ENCODE peak calls at places on chromosomes 4 and X, in seven cellular contexts. N is AG09319, O is tibial nerve, H is right cardiac atrium, P is activated B cell treated with CpG ODN at 0.5 μM for 24 hours, T is NCI-H2081, U is progenitor cell of endocrine pancreas. Z is an unnamed sample.

GRCh38 chr4:1245481-1246051 is 3.4 kb downstream of the CTBP1 start:
- DNase-seq in U (no peak), N (no peak), T (no peak), H (peak; percentile 51), P (peak; percentile 14), O (peak; percentile 10), Z (no peak)

GRCh38 chrX:104193485-104193884 is 27.2 kb downstream of the FAM199X start:
- DNase-seq in H (no peak), N (no peak), P (no peak), T (no peak), O (no peak), U (no peak), Z (no peak)

GRCh38 chrX:100477949-100478348 is 67.9 kb upstream of the PCDH19 start:
- DNase-seq in U (no peak), H (no peak), O (no peak), N (no peak), P (no peak), T (no peak), Z (no peak)

GRCh38 chr4:7412586-7412975 is 22.1 kb downstream of the PSAPL1 start:
- DNase-seq in O (no peak), P (no peak), U (no peak), N (no peak), H (peak; percentile 45), T (no peak), Z (no peak)

GRCh38 chrX:12921886-12922599 is 15.6 kb downstream of the TLR8 start:
- DNase-seq in H (no peak), N (no peak), P (no peak), T (no peak), U (no peak), O (no peak), Z (no peak)

GRCh38 chr4:140250989-140251552 is 97.1 kb upstream of the MAML3 start:
- DNase-seq in U (no peak), O (no peak), T (no peak), H (no peak), N (no peak), P (no peak), Z (no peak)

GRCh38 chr4:138452823-138453222 is 210.7 kb upstream of the SLC7A11 start:
- DNase-seq in N (no peak), O (no peak), H (no peak), U (no peak), P (no peak), T (no peak), Z (no peak)

GRCh38 chrX:107537815-107538214 is 88.4 kb downstream of the FRMPD3 start:
- DNase-seq in H (no peak), P (no peak), N (no peak), O (no peak), U (no peak), T (peak; percentile 8), Z (peak; percentile 5)

GRCh38 chr4:119314356-119314755 is 7.6 kb downstream of the FABP2 start:
- DNase-seq in U (no peak), H (no peak), T (peak; percentile 7), P (no peak), O (no peak), N (peak; percentile 16), Z (no peak)

GRCh38 chr4:8132947-8133705 is 25.5 kb downstream of the ABLIM2 start:
- DNase-seq in O (no peak), P (no peak), H (peak; percentile 40), N (no peak), U (no peak), T (no peak), Z (no peak)

GRCh38 chr4:10417720-10418119 is 39.5 kb downstream of the ZNF518B start:
- DNase-seq in O (no peak), P (no peak), N (peak; percentile 28), H (no peak), T (no peak), U (no peak), Z (no peak)

GRCh38 chr4:150569384-150569987 is 12.5 kb upstream of the MAB21L2 start:
- DNase-seq in U (no peak), H (no peak), N (peak; percentile 71), O (no peak), T (no peak), P (no peak), Z (no peak)

GRCh38 chr4:163550869-163551267 is 56.4 kb downstream of the TMA16 start:
- DNase-seq in U (no peak), P (no peak), H (no peak), T (no peak), O (no peak), N (no peak), Z (no peak)

GRCh38 chrX:123905334-123905733 is 45.5 kb downstream of the XIAP start:
- DNase-seq in O (no peak), P (no peak), T (no peak), H (no peak), U (no peak), N (no peak), Z (no peak)

GRCh38 chrX:137858106-137858505 is 292.2 kb downstream of the ZIC3 start:
- DNase-seq in N (no peak), H (no peak), U (no peak), T (no peak), O (no peak), P (no peak), Z (no peak)

GRCh38 chr4:17665852-17666251 is 51.4 kb downstream of the MED28 start:
- DNase-seq in O (no peak), N (no peak), H (no peak), P (no peak), U (no peak), T (no peak), Z (no peak)

GRCh38 chrX:129983575-129984131 is 1.2 kb downstream of the BCORL1 start:
- DNase-seq in N (no peak), T (no peak), U (peak; percentile 28), P (peak; percentile 21), H (peak; percentile 79), O (no peak), Z (no peak)

GRCh38 chr4:37503231-37503630 is 182.9 kb downstream of the RELL1 start:
- DNase-seq in T (no peak), H (no peak), U (no peak), P (no peak), N (no peak), O (no peak), Z (no peak)

GRCh38 chr4:77990456-77990855 is 66.7 kb upstream of the FRAS1 start:
- DNase-seq in T (no peak), U (no peak), P (no peak), H (no peak), O (no peak), N (no peak), Z (no peak)

GRCh38 chr4:110876866-110877265 is 254.0 kb upstream of the PITX2 start:
- DNase-seq in U (no peak), T (no peak), P (no peak), O (no peak), H (no peak), N (no peak), Z (no peak)

GRCh38 chr4:158656439-158656838 is 15.2 kb downstream of the C4orf46 start:
- DNase-seq in T (no peak), H (no peak), P (no peak), N (no peak), O (no peak), U (no peak), Z (no peak)

GRCh38 chr4:120749445-120750151 is 172.9 kb downstream of the PRDM5 start:
- DNase-seq in N (no peak), P (no peak), O (no peak), T (peak; percentile 62), H (no peak), U (no peak), Z (peak; percentile 90)

GRCh38 chrX:7086384-7086783 is 61.1 kb upstream of the STS start:
- DNase-seq in T (no peak), P (no peak), N (no peak), O (no peak), H (no peak), U (no peak), Z (no peak)

GRCh38 chrX:12955882-12956703 is 18.8 kb upstream of the TMSB4X start:
- DNase-seq in U (no peak), N (no peak), H (peak; percentile 84), T (no peak), P (no peak), O (no peak), Z (no peak)

GRCh38 chr4:188091-188490 is 63.8 kb downstream of the ZNF718 start:
- DNase-seq in O (no peak), T (no peak), U (no peak), P (no peak), N (no peak), H (no peak), Z (no peak)

GRCh38 chrX:50198348-50198747 is 2.5 kb downstream of the AKAP4 start:
- DNase-seq in H (no peak), O (no peak), U (no peak), T (no peak), P (no peak), N (no peak), Z (no peak)

GRCh38 chr4:87046111-87046510 is 111.3 kb downstream of the AFF1 start:
- DNase-seq in N (no peak), P (no peak), T (no peak), U (no peak), O (no peak), H (no peak), Z (no peak)

Z was measured in GM12864.